ENCODE peak calls at places on chromosomes 13 and 19, in ten cellular contexts. One of them, this sample, is unnamed.
A peak's percentile ranks its signal among the peaks of the same experiment; 100 is the strongest.

GRCh38 chr19:1221141-1221903 is 15.7 kb downstream of the STK11 start:
- DNase-seq in left ventricle myocardium inferior: peak; percentile 79
- DNase-seq in breast epithelium: no peak
- DNase-seq in body of pancreas: peak; percentile 80
- DNase-seq in CD8-positive, alpha-beta T cell: no peak
- DNase-seq in IMR-90: peak; percentile 54
- DNase-seq in GM12865: no peak
- DNase-seq in dorsolateral prefrontal cortex: peak; percentile 72
- DNase-seq in epithelial cell of esophagus: no peak
- DNase-seq in tibial nerve: peak; percentile 51
- DNase-seq in this sample: peak; percentile 51

GRCh38 chr13:51125495-51126226 is 14.6 kb upstream of the C13orf42 start:
- DNase-seq in left ventricle myocardium inferior: peak; percentile 21
- DNase-seq in breast epithelium: no peak
- DNase-seq in body of pancreas: peak; percentile 65
- DNase-seq in CD8-positive, alpha-beta T cell: no peak
- DNase-seq in IMR-90: peak; percentile 54
- DNase-seq in GM12865: peak; percentile 78
- DNase-seq in dorsolateral prefrontal cortex: peak; percentile 53
- DNase-seq in epithelial cell of esophagus: peak; percentile 72
- DNase-seq in tibial nerve: no peak
- DNase-seq in this sample: peak; percentile 62

GRCh38 chr19:30744741-30745475 is 372.7 kb downstream of the ZNF536 start:
- DNase-seq in left ventricle myocardium inferior: no peak
- DNase-seq in breast epithelium: no peak
- DNase-seq in body of pancreas: no peak
- DNase-seq in CD8-positive, alpha-beta T cell: no peak
- DNase-seq in IMR-90: no peak
- DNase-seq in GM12865: no peak
- DNase-seq in dorsolateral prefrontal cortex: no peak
- DNase-seq in epithelial cell of esophagus: no peak
- DNase-seq in tibial nerve: no peak
- DNase-seq in this sample: no peak

GRCh38 chr19:35144600-35145436 is 1.8 kb downstream of the FXYD7 start:
- DNase-seq in left ventricle myocardium inferior: no peak
- DNase-seq in breast epithelium: no peak
- DNase-seq in body of pancreas: peak; percentile 31
- DNase-seq in CD8-positive, alpha-beta T cell: no peak
- DNase-seq in IMR-90: no peak
- DNase-seq in GM12865: peak; percentile 36
- DNase-seq in dorsolateral prefrontal cortex: no peak
- DNase-seq in epithelial cell of esophagus: peak; percentile 82
- DNase-seq in tibial nerve: no peak
- DNase-seq in this sample: no peak

GRCh38 chr13:108225440-108225839 is 7.2 kb downstream of the ABHD13 start:
- DNase-seq in left ventricle myocardium inferior: no peak
- DNase-seq in breast epithelium: no peak
- DNase-seq in body of pancreas: no peak
- DNase-seq in CD8-positive, alpha-beta T cell: no peak
- DNase-seq in IMR-90: no peak
- DNase-seq in GM12865: peak; percentile 16
- DNase-seq in dorsolateral prefrontal cortex: no peak
- DNase-seq in epithelial cell of esophagus: no peak
- DNase-seq in tibial nerve: no peak
- DNase-seq in this sample: no peak

GRCh38 chr19:20860339-20860738 is 62.7 kb upstream of the ZNF85 start:
- DNase-seq in left ventricle myocardium inferior: no peak
- DNase-seq in breast epithelium: no peak
- DNase-seq in body of pancreas: no peak
- DNase-seq in CD8-positive, alpha-beta T cell: no peak
- DNase-seq in IMR-90: no peak
- DNase-seq in GM12865: no peak
- DNase-seq in dorsolateral prefrontal cortex: no peak
- DNase-seq in epithelial cell of esophagus: no peak
- DNase-seq in tibial nerve: no peak
- DNase-seq in this sample: no peak

GRCh38 chr13:87669379-87669978 is 1.7 kb upstream of the SLITRK5 start:
- DNase-seq in left ventricle myocardium inferior: no peak
- DNase-seq in breast epithelium: no peak
- DNase-seq in body of pancreas: no peak
- DNase-seq in CD8-positive, alpha-beta T cell: no peak
- DNase-seq in IMR-90: peak; percentile 10
- DNase-seq in GM12865: peak; percentile 30
- DNase-seq in dorsolateral prefrontal cortex: no peak
- DNase-seq in epithelial cell of esophagus: peak; percentile 65
- DNase-seq in tibial nerve: no peak
- DNase-seq in this sample: peak; percentile 6

GRCh38 chr13:36431204-36432105 is 840 bp upstream of the CCNA1 start:
- DNase-seq in left ventricle myocardium inferior: no peak
- DNase-seq in breast epithelium: no peak
- DNase-seq in body of pancreas: no peak
- DNase-seq in CD8-positive, alpha-beta T cell: no peak
- DNase-seq in IMR-90: no peak
- DNase-seq in GM12865: no peak
- DNase-seq in dorsolateral prefrontal cortex: no peak
- DNase-seq in epithelial cell of esophagus: peak; percentile 45
- DNase-seq in tibial nerve: no peak
- DNase-seq in this sample: no peak

GRCh38 chr19:14821958-14822357 is 13.0 kb downstream of the OR7A5 start:
- DNase-seq in left ventricle myocardium inferior: no peak
- DNase-seq in breast epithelium: no peak
- DNase-seq in body of pancreas: no peak
- DNase-seq in CD8-positive, alpha-beta T cell: no peak
- DNase-seq in IMR-90: no peak
- DNase-seq in GM12865: no peak
- DNase-seq in dorsolateral prefrontal cortex: no peak
- DNase-seq in epithelial cell of esophagus: no peak
- DNase-seq in tibial nerve: no peak
- DNase-seq in this sample: no peak

GRCh38 chr13:80473695-80474094 is 132.8 kb upstream of the SPRY2 start:
- DNase-seq in left ventricle myocardium inferior: no peak
- DNase-seq in breast epithelium: no peak
- DNase-seq in body of pancreas: no peak
- DNase-seq in CD8-positive, alpha-beta T cell: no peak
- DNase-seq in IMR-90: peak; percentile 18
- DNase-seq in GM12865: no peak
- DNase-seq in dorsolateral prefrontal cortex: no peak
- DNase-seq in epithelial cell of esophagus: peak; percentile 91
- DNase-seq in tibial nerve: no peak
- DNase-seq in this sample: peak; percentile 71

GRCh38 chr13:35856084-35856483 is 275.1 kb downstream of the DCLK1 start:
- DNase-seq in left ventricle myocardium inferior: no peak
- DNase-seq in breast epithelium: no peak
- DNase-seq in body of pancreas: no peak
- DNase-seq in CD8-positive, alpha-beta T cell: no peak
- DNase-seq in IMR-90: no peak
- DNase-seq in GM12865: no peak
- DNase-seq in dorsolateral prefrontal cortex: no peak
- DNase-seq in epithelial cell of esophagus: no peak
- DNase-seq in tibial nerve: no peak
- DNase-seq in this sample: no peak

GRCh38 chr19:42284641-42285341 is 15.7 kb downstream of the CIC start:
- DNase-seq in left ventricle myocardium inferior: no peak
- DNase-seq in breast epithelium: no peak
- DNase-seq in body of pancreas: peak; percentile 40
- DNase-seq in CD8-positive, alpha-beta T cell: no peak
- DNase-seq in IMR-90: no peak
- DNase-seq in GM12865: peak; percentile 23
- DNase-seq in dorsolateral prefrontal cortex: no peak
- DNase-seq in epithelial cell of esophagus: no peak
- DNase-seq in tibial nerve: no peak
- DNase-seq in this sample: no peak

GRCh38 chr13:32428581-32429072 is 697 bp upstream of the N4BP2L1 start:
- DNase-seq in left ventricle myocardium inferior: no peak
- DNase-seq in breast epithelium: no peak
- DNase-seq in body of pancreas: no peak
- DNase-seq in CD8-positive, alpha-beta T cell: no peak
- DNase-seq in IMR-90: no peak
- DNase-seq in GM12865: peak; percentile 69
- DNase-seq in dorsolateral prefrontal cortex: no peak
- DNase-seq in epithelial cell of esophagus: no peak
- DNase-seq in tibial nerve: no peak
- DNase-seq in this sample: no peak

GRCh38 chr13:42420304-42420703 is 148.4 kb downstream of the AKAP11 start:
- DNase-seq in left ventricle myocardium inferior: no peak
- DNase-seq in breast epithelium: no peak
- DNase-seq in body of pancreas: no peak
- DNase-seq in CD8-positive, alpha-beta T cell: no peak
- DNase-seq in IMR-90: no peak
- DNase-seq in GM12865: peak; percentile 65
- DNase-seq in dorsolateral prefrontal cortex: no peak
- DNase-seq in epithelial cell of esophagus: no peak
- DNase-seq in tibial nerve: no peak
- DNase-seq in this sample: no peak

GRCh38 chr19:9792191-9793050 is 23.9 kb upstream of the ZNF846 start:
- DNase-seq in left ventricle myocardium inferior: peak; percentile 95
- DNase-seq in breast epithelium: peak; percentile 96
- DNase-seq in body of pancreas: peak; percentile 90
- DNase-seq in CD8-positive, alpha-beta T cell: peak; percentile 88
- DNase-seq in IMR-90: peak; percentile 91
- DNase-seq in GM12865: peak; percentile 93
- DNase-seq in dorsolateral prefrontal cortex: peak; percentile 85
- DNase-seq in epithelial cell of esophagus: peak; percentile 98
- DNase-seq in tibial nerve: peak; percentile 94
- DNase-seq in this sample: peak; percentile 89
- TF ChIP-seq CTCF in left ventricle myocardium inferior: no peak
- TF ChIP-seq CTCF in breast epithelium: no peak
- TF ChIP-seq CTCF in body of pancreas: no peak
- TF ChIP-seq CTCF in CD8-positive, alpha-beta T cell: no peak
- TF ChIP-seq CTCF in IMR-90: no peak
- TF ChIP-seq CTCF in GM12865: no peak
- TF ChIP-seq CTCF in dorsolateral prefrontal cortex: no peak
- TF ChIP-seq CTCF in epithelial cell of esophagus: no peak
- TF ChIP-seq CTCF in tibial nerve: no peak
- TF ChIP-seq CTCF in this sample: no peak

GRCh38 chr13:109271061-109271460 is 515.3 kb downstream of the IRS2 start:
- DNase-seq in left ventricle myocardium inferior: no peak
- DNase-seq in breast epithelium: no peak
- DNase-seq in body of pancreas: no peak
- DNase-seq in CD8-positive, alpha-beta T cell: no peak
- DNase-seq in IMR-90: no peak
- DNase-seq in GM12865: no peak
- DNase-seq in dorsolateral prefrontal cortex: no peak
- DNase-seq in epithelial cell of esophagus: peak; percentile 48
- DNase-seq in tibial nerve: no peak
- DNase-seq in this sample: no peak

GRCh38 chr13:109272595-109273325 is 513.6 kb downstream of the IRS2 start:
- DNase-seq in left ventricle myocardium inferior: no peak
- DNase-seq in breast epithelium: no peak
- DNase-seq in body of pancreas: no peak
- DNase-seq in CD8-positive, alpha-beta T cell: no peak
- DNase-seq in IMR-90: peak; percentile 29
- DNase-seq in GM12865: no peak
- DNase-seq in dorsolateral prefrontal cortex: no peak
- DNase-seq in epithelial cell of esophagus: peak; percentile 36
- DNase-seq in tibial nerve: no peak
- DNase-seq in this sample: no peak

GRCh38 chr13:109273326-109273751 is 513.0 kb downstream of the IRS2 start:
- DNase-seq in left ventricle myocardium inferior: no peak
- DNase-seq in breast epithelium: no peak
- DNase-seq in body of pancreas: no peak
- DNase-seq in CD8-positive, alpha-beta T cell: no peak
- DNase-seq in IMR-90: peak; percentile 29
- DNase-seq in GM12865: no peak
- DNase-seq in dorsolateral prefrontal cortex: no peak
- DNase-seq in epithelial cell of esophagus: peak; percentile 81
- DNase-seq in tibial nerve: no peak
- DNase-seq in this sample: no peak

GRCh38 chr13:109271555-109271954 is 514.8 kb downstream of the IRS2 start:
- DNase-seq in left ventricle myocardium inferior: no peak
- DNase-seq in breast epithelium: no peak
- DNase-seq in body of pancreas: no peak
- DNase-seq in CD8-positive, alpha-beta T cell: no peak
- DNase-seq in IMR-90: no peak
- DNase-seq in GM12865: no peak
- DNase-seq in dorsolateral prefrontal cortex: no peak
- DNase-seq in epithelial cell of esophagus: peak; percentile 64
- DNase-seq in tibial nerve: no peak
- DNase-seq in this sample: no peak

GRCh38 chr13:109271991-109272454 is 514.4 kb downstream of the IRS2 start:
- DNase-seq in left ventricle myocardium inferior: no peak
- DNase-seq in breast epithelium: no peak
- DNase-seq in body of pancreas: no peak
- DNase-seq in CD8-positive, alpha-beta T cell: no peak
- DNase-seq in IMR-90: no peak
- DNase-seq in GM12865: no peak
- DNase-seq in dorsolateral prefrontal cortex: no peak
- DNase-seq in epithelial cell of esophagus: peak; percentile 95
- DNase-seq in tibial nerve: no peak
- DNase-seq in this sample: no peak
- H3K4me3 ChIP-seq in left ventricle myocardium inferior: no peak overlapping the region
- H3K4me3 ChIP-seq in breast epithelium: no peak overlapping the region
- H3K4me3 ChIP-seq in body of pancreas: no peak overlapping the region
- H3K4me3 ChIP-seq in CD8-positive, alpha-beta T cell: no peak overlapping the region
- H3K4me3 ChIP-seq in IMR-90: no peak overlapping the region
- H3K4me3 ChIP-seq in GM12865: no peak overlapping the region
- H3K4me3 ChIP-seq in dorsolateral prefrontal cortex: no peak overlapping the region
- H3K4me3 ChIP-seq in epithelial cell of esophagus: peak overlapping the region; percentile 73
- H3K4me3 ChIP-seq in tibial nerve: no peak overlapping the region
- H3K4me3 ChIP-seq in this sample: no peak overlapping the region

DNA sequence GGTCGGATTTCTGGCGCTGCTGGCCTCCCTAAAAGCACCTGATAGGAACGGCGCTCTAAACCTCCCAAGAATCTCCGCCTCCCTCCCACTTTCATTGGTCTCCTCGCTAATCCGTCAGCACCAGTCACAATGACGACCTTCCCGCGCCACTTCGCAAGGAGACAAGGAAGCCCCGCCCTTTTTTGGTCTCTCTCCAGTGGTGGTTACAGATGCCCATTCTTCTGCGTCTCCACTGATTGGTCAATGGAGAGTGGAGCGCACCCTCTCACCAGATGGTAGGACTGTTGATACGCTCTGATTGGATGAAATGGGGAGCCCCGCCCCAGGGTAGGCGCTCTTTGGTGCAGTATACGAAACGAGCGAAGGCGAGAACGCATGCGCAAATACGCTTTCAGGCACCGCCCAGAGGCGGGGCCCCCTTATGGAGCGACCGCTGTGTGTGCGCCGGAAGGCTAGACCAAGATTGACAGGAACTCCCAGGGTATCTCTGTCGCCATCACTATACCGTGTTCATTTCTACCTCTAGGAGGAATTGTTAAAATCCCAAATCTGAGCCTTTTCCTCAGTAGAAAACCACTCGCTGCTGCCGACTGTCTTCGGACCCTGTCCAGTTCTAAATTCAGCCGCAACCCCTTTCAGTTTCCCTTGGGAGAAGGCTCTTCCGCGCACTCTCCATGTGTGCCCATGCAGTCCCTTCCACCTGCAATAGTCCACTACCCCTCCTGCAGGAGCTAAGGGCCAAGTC is 617 bp upstream of the HNRNPL start:
- DNase-seq in left ventricle myocardium inferior: peak; percentile 99
- DNase-seq in breast epithelium: peak; percentile 100
- DNase-seq in body of pancreas: peak; percentile 100
- DNase-seq in CD8-positive, alpha-beta T cell: peak; percentile 97
- DNase-seq in IMR-90: peak; percentile 100
- DNase-seq in GM12865: peak; percentile 100
- DNase-seq in dorsolateral prefrontal cortex: peak; percentile 100
- DNase-seq in epithelial cell of esophagus: peak; percentile 100
- DNase-seq in tibial nerve: peak; percentile 100
- DNase-seq in this sample: peak; percentile 100
- TF ChIP-seq CTCF in left ventricle myocardium inferior: peak; percentile 41
- TF ChIP-seq CTCF in breast epithelium: peak; percentile 65
- TF ChIP-seq CTCF in body of pancreas: peak; percentile 50
- TF ChIP-seq CTCF in CD8-positive, alpha-beta T cell: no peak
- TF ChIP-seq CTCF in IMR-90: peak; percentile 15
- TF ChIP-seq CTCF in GM12865: no peak
- TF ChIP-seq CTCF in dorsolateral prefrontal cortex: no peak
- TF ChIP-seq CTCF in epithelial cell of esophagus: no peak
- TF ChIP-seq CTCF in tibial nerve: no peak
- TF ChIP-seq CTCF in this sample: peak; percentile 32

GRCh38 chr19:48991011-48991609 is 2.0 kb downstream of the GYS1 start:
- DNase-seq in left ventricle myocardium inferior: no peak
- DNase-seq in breast epithelium: no peak
- DNase-seq in body of pancreas: no peak
- DNase-seq in CD8-positive, alpha-beta T cell: no peak
- DNase-seq in IMR-90: no peak
- DNase-seq in GM12865: no peak
- DNase-seq in dorsolateral prefrontal cortex: no peak
- DNase-seq in epithelial cell of esophagus: no peak
- DNase-seq in tibial nerve: no peak
- DNase-seq in this sample: no peak
- H3K4me3 ChIP-seq in left ventricle myocardium inferior: peak overlapping the region; percentile 72
- H3K4me3 ChIP-seq in breast epithelium: peak overlapping the region; percentile 88
- H3K4me3 ChIP-seq in body of pancreas: no peak overlapping the region
- H3K4me3 ChIP-seq in CD8-positive, alpha-beta T cell: no peak overlapping the region
- H3K4me3 ChIP-seq in IMR-90: no peak overlapping the region
- H3K4me3 ChIP-seq in GM12865: no peak overlapping the region
- H3K4me3 ChIP-seq in dorsolateral prefrontal cortex: peak overlapping the region; percentile 97
- H3K4me3 ChIP-seq in epithelial cell of esophagus: peak overlapping the region; percentile 90
- H3K4me3 ChIP-seq in tibial nerve: no peak overlapping the region
- H3K4me3 ChIP-seq in this sample: peak overlapping the region; percentile 93

This sample was measured in fibroblast of the aortic adventitia.